ENCODE peak calls at places on chromosomes 13 and 19, in seven cellular contexts. One of them, this sample, is unnamed. For H3K4me1, the result is how much of the 10 kb centered on the place peaks cover.

GRCh38 chr19:7970716-7971448 is 27.4 kb upstream of the TIMM44 start:
- DNase-seq in neuronal stem cell: peak
- DNase-seq in mesenchymal stem cell: peak
- DNase-seq in H1: peak
- DNase-seq in trophoblast cell: peak
- DNase-seq in IMR-90: peak
- DNase-seq in mesendoderm: peak
- DNase-seq in this sample: peak

GRCh38 chr13:96816261-96816660 is 178.0 kb downstream of the OXGR1 start:
- DNase-seq in IMR-90: no peak
- DNase-seq in H1: no peak
- DNase-seq in mesendoderm: no peak
- DNase-seq in trophoblast cell: no peak
- DNase-seq in mesenchymal stem cell: no peak
- DNase-seq in neuronal stem cell: no peak
- DNase-seq in this sample: no peak

GRCh38 chr19:44754743-44755066 is 6.2 kb downstream of the BCL3 start:
- DNase-seq in trophoblast cell: no peak
- DNase-seq in neuronal stem cell: no peak
- DNase-seq in mesendoderm: no peak
- DNase-seq in IMR-90: no peak
- DNase-seq in mesenchymal stem cell: no peak
- DNase-seq in H1: no peak
- DNase-seq in this sample: no peak

GRCh38 chr13:22120646-22121045 is 449.8 kb downstream of the FGF9 start:
- DNase-seq in mesendoderm: no peak
- DNase-seq in IMR-90: no peak
- DNase-seq in neuronal stem cell: no peak
- DNase-seq in H1: no peak
- DNase-seq in mesenchymal stem cell: no peak
- DNase-seq in trophoblast cell: no peak
- DNase-seq in this sample: no peak

GRCh38 chr13:67258482-67258881 is 28.3 kb upstream of the PCDH9 start:
- DNase-seq in IMR-90: no peak
- DNase-seq in mesendoderm: peak
- DNase-seq in trophoblast cell: no peak
- DNase-seq in mesenchymal stem cell: peak
- DNase-seq in H1: peak
- DNase-seq in neuronal stem cell: no peak
- DNase-seq in this sample: peak

GRCh38 chr13:96994030-96994848 is at the start of gene OXGR1:
- DNase-seq in H1: peak
- DNase-seq in mesendoderm: peak
- DNase-seq in mesenchymal stem cell: no peak
- DNase-seq in neuronal stem cell: peak
- DNase-seq in trophoblast cell: peak
- DNase-seq in IMR-90: no peak
- DNase-seq in this sample: peak

GRCh38 chr13:50643055-50643454 is 200.4 kb downstream of the DLEU7 start:
- DNase-seq in IMR-90: no peak
- DNase-seq in H1: no peak
- DNase-seq in trophoblast cell: no peak
- DNase-seq in mesenchymal stem cell: no peak
- DNase-seq in mesendoderm: no peak
- DNase-seq in neuronal stem cell: no peak
- DNase-seq in this sample: no peak

GRCh38 chr19:18167975-18168645 is 5.5 kb upstream of the IFI30 start:
- DNase-seq in IMR-90: peak
- DNase-seq in neuronal stem cell: no peak
- DNase-seq in trophoblast cell: peak
- DNase-seq in mesendoderm: no peak
- DNase-seq in mesenchymal stem cell: peak
- DNase-seq in H1: peak
- DNase-seq in this sample: no peak

GRCh38 chr19:19489804-19490204 is 25.5 kb downstream of the TSSK6 start:
- DNase-seq in trophoblast cell: peak
- DNase-seq in mesendoderm: no peak
- DNase-seq in neuronal stem cell: no peak
- DNase-seq in mesenchymal stem cell: no peak
- DNase-seq in IMR-90: no peak
- DNase-seq in H1: no peak
- DNase-seq in this sample: no peak
- H3K4me1 ChIP-seq in trophoblast cell: under half
- H3K4me1 ChIP-seq in mesendoderm: under half
- H3K4me1 ChIP-seq in neuronal stem cell: under half
- H3K4me1 ChIP-seq in mesenchymal stem cell: half or more
- H3K4me1 ChIP-seq in IMR-90: under half
- H3K4me1 ChIP-seq in H1: under half
- H3K4me1 ChIP-seq in this sample: under half

GRCh38 chr13:112751617-112752016 is 61.8 kb downstream of the ATP11A start:
- DNase-seq in IMR-90: no peak
- DNase-seq in neuronal stem cell: no peak
- DNase-seq in trophoblast cell: no peak
- DNase-seq in mesenchymal stem cell: no peak
- DNase-seq in H1: no peak
- DNase-seq in mesendoderm: no peak
- DNase-seq in this sample: no peak
- H3K23ac ChIP-seq in IMR-90: no peak
- H3K23ac ChIP-seq in neuronal stem cell: no peak
- H3K23ac ChIP-seq in trophoblast cell: no peak
- H3K23ac ChIP-seq in mesenchymal stem cell: no peak
- H3K23ac ChIP-seq in H1: no peak
- H3K23ac ChIP-seq in mesendoderm: no peak
- H3K23ac ChIP-seq in this sample: no peak

GRCh38 chr19:13103585-13103923 is 896 bp upstream of the LYL1 start:
- DNase-seq in mesendoderm: no peak
- DNase-seq in neuronal stem cell: no peak
- DNase-seq in trophoblast cell: no peak
- DNase-seq in IMR-90: no peak
- DNase-seq in H1: no peak
- DNase-seq in mesenchymal stem cell: no peak
- DNase-seq in this sample: peak
- H3K4ac ChIP-seq in mesendoderm: no peak
- H3K4ac ChIP-seq in neuronal stem cell: no peak
- H3K4ac ChIP-seq in trophoblast cell: no peak
- H3K4ac ChIP-seq in IMR-90: no peak
- H3K4ac ChIP-seq in H1: no peak
- H3K4ac ChIP-seq in mesenchymal stem cell: no peak
- H3K4ac ChIP-seq in this sample: no peak

GRCh38 chr19:41321600-41322270 is 11.8 kb downstream of the CCDC97 start:
- DNase-seq in trophoblast cell: peak
- DNase-seq in IMR-90: peak
- DNase-seq in H1: peak
- DNase-seq in mesenchymal stem cell: peak
- DNase-seq in mesendoderm: peak
- DNase-seq in neuronal stem cell: peak
- DNase-seq in this sample: peak

GRCh38 chr19:41323430-41324125 is 13.6 kb downstream of the CCDC97 start:
- DNase-seq in trophoblast cell: peak
- DNase-seq in IMR-90: peak
- DNase-seq in neuronal stem cell: no peak
- DNase-seq in H1: no peak
- DNase-seq in mesendoderm: peak
- DNase-seq in mesenchymal stem cell: peak
- DNase-seq in this sample: peak

GRCh38 chr19:41322451-41322850 is 12.5 kb downstream of the CCDC97 start:
- DNase-seq in H1: no peak
- DNase-seq in neuronal stem cell: no peak
- DNase-seq in mesenchymal stem cell: no peak
- DNase-seq in trophoblast cell: no peak
- DNase-seq in mesendoderm: no peak
- DNase-seq in IMR-90: no peak
- DNase-seq in this sample: no peak

GRCh38 chr19:41324231-41324702 is 14.3 kb downstream of the CCDC97 start:
- DNase-seq in IMR-90: no peak
- DNase-seq in mesenchymal stem cell: no peak
- DNase-seq in neuronal stem cell: no peak
- DNase-seq in trophoblast cell: peak
- DNase-seq in mesendoderm: peak
- DNase-seq in H1: no peak
- DNase-seq in this sample: no peak

DNA sequence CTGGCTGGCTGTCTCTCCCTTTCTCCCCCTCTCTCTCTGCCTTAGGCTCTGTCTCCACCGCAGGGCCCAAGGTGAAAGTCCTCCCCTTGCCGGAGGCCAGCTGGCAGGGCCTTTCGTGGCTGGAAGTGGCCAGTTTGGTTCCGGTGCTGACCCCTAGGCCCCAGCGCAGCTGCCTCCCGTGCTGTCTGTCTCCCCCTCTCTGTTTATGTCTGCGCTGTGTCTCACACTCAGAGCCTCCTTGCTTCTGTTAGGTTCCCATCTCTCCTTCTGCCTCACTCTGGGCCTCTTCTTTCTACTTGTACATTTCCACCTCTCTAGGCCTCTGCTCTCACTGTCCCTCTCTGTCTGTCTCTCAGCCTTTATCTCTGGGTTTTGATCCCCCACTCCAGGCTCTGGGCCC is 13.1 kb downstream of the CCDC97 start:
- DNase-seq in neuronal stem cell: no peak
- DNase-seq in mesenchymal stem cell: peak
- DNase-seq in mesendoderm: no peak
- DNase-seq in trophoblast cell: peak
- DNase-seq in H1: no peak
- DNase-seq in IMR-90: peak
- DNase-seq in this sample: no peak
- H3K4me1 ChIP-seq in neuronal stem cell: under half
- H3K4me1 ChIP-seq in mesenchymal stem cell: half or more
- H3K4me1 ChIP-seq in mesendoderm: under half
- H3K4me1 ChIP-seq in trophoblast cell: half or more
- H3K4me1 ChIP-seq in H1: under half
- H3K4me1 ChIP-seq in IMR-90: half or more
- H3K4me1 ChIP-seq in this sample: under half

DNA sequence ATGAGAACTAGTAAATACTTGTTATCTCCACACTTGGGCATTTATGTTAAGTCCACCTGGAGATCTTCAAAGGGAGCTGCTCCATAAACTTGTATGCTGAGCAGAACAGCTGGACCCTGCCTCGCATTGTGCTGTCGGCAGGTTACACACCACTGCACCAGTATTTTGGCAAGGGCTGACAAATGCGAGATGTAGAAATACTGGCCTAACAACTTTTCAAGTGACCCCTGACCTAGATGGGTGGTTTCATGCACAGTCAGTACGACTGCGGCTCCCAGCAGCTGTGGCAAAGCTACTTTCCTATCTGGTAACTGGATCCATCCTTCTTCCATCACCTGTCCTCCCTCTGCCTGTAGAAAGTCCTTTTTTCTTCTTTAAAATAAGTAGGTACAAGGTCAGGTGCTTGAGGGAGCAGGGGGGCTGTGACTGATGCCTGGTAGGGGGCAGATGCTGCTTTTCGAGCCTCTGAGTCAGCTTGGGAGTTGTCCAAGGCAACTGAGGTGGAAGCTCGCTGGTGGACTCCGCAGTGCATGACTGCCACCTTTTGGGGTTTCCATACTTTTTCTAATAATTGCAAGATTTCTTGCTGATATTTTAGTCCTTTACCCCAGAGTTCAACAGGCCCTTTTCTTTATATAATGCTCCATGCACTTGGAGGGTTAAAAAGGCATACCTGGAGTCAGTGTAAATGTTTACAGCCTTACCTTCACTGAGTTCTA is 86.8 kb downstream of the SLC25A15 start:
- DNase-seq in trophoblast cell: peak
- DNase-seq in mesendoderm: no peak
- DNase-seq in H1: no peak
- DNase-seq in mesenchymal stem cell: no peak
- DNase-seq in neuronal stem cell: no peak
- DNase-seq in IMR-90: no peak
- DNase-seq in this sample: no peak
- H3K23ac ChIP-seq in trophoblast cell: no peak
- H3K23ac ChIP-seq in mesendoderm: no peak
- H3K23ac ChIP-seq in H1: no peak
- H3K23ac ChIP-seq in mesenchymal stem cell: no peak
- H3K23ac ChIP-seq in neuronal stem cell: no peak
- H3K23ac ChIP-seq in IMR-90: no peak
- H3K23ac ChIP-seq in this sample: no peak

DNA sequence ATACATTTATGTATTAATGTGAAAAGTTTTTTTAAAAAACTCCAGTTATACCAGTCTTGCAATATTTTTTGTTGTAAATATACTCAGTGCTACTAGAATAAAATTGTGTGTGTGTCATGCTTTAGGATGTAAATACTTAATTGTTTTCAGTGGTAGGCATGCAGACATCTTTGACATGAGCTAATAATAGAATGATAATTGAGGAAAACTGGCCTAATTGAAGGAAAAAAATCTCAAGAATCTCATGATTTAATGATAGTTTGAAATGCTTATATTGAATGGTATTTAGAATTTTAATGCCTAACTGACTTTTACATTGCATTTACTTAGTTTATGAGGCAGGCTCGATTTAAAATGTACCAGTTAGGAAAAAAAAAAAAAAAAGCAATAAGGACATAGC is 3.2 kb upstream of the MAB21L1 start:
- DNase-seq in mesenchymal stem cell: no peak
- DNase-seq in neuronal stem cell: no peak
- DNase-seq in mesendoderm: no peak
- DNase-seq in IMR-90: no peak
- DNase-seq in H1: no peak
- DNase-seq in trophoblast cell: no peak
- DNase-seq in this sample: no peak
- H3K4ac ChIP-seq in mesenchymal stem cell: no peak
- H3K4ac ChIP-seq in neuronal stem cell: no peak
- H3K4ac ChIP-seq in mesendoderm: no peak
- H3K4ac ChIP-seq in IMR-90: no peak
- H3K4ac ChIP-seq in H1: no peak
- H3K4ac ChIP-seq in trophoblast cell: no peak
- H3K4ac ChIP-seq in this sample: no peak

GRCh38 chr13:99545979-99546378 is 44.7 kb downstream of the TM9SF2 start:
- DNase-seq in mesenchymal stem cell: no peak
- DNase-seq in IMR-90: no peak
- DNase-seq in trophoblast cell: no peak
- DNase-seq in H1: no peak
- DNase-seq in mesendoderm: no peak
- DNase-seq in neuronal stem cell: no peak
- DNase-seq in this sample: no peak
- H3K4me1 ChIP-seq in mesenchymal stem cell: under half
- H3K4me1 ChIP-seq in IMR-90: under half
- H3K4me1 ChIP-seq in trophoblast cell: under half
- H3K4me1 ChIP-seq in H1: under half
- H3K4me1 ChIP-seq in mesendoderm: under half
- H3K4me1 ChIP-seq in neuronal stem cell: under half
- H3K4me1 ChIP-seq in this sample: under half

DNA sequence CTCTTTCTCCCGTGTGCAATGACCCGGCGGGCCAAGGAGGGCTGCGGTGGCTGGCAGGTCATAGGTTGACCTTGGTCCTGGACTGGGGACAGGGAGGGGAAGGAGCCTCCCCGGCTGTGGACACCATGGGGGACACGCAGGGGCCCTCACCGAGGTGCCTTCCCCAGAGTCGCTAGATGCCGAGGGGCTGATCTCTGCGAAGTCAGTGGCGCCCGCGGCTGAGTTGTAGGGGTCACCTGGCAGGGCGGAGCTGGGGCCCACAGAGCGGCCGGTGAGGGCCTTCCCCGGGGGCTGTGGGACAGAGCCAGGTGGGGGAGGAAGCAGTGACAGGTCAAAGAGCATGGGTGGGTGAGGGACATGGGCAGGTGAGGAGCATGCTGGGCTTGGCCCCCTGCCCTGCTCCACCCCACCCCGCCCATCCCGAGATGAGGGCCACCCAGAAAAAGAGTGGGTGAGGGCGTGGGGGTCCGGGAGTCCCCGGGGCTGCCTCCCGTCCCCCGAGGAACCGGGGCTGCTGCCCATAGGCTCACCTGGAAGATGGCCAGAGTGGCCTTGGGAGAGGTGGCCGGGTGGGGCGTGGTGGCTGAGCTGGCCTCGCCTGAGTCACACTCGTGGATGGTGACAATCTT is 3.6 kb downstream of the CBARP start:
- DNase-seq in mesenchymal stem cell: no peak
- DNase-seq in H1: no peak
- DNase-seq in trophoblast cell: no peak
- DNase-seq in neuronal stem cell: no peak
- DNase-seq in mesendoderm: no peak
- DNase-seq in IMR-90: no peak
- DNase-seq in this sample: no peak
- H3K23ac ChIP-seq in mesenchymal stem cell: no peak
- H3K23ac ChIP-seq in H1: no peak
- H3K23ac ChIP-seq in trophoblast cell: no peak
- H3K23ac ChIP-seq in neuronal stem cell: peak
- H3K23ac ChIP-seq in mesendoderm: no peak
- H3K23ac ChIP-seq in IMR-90: no peak
- H3K23ac ChIP-seq in this sample: no peak

This sample was measured in H9.